ENCODE peak calls at places on chromosomes 11 and 22, in nine cellular contexts. Q, F, K, R, J, M, D, P and H are unnamed samples.

GRCh38 chr22:49063040-49063329 is 764.7 kb downstream of the BRD1 start:
- DNase-seq in K (no peak), Q (no peak), F (no peak), P (no peak), M (no peak), D (no peak), R (no peak), J (no peak), H (no peak)

GRCh38 chr11:9264381-9265210 is 554 bp downstream of the DENND5A start:
- DNase-seq in P (peak; percentile 64), K (peak; percentile 45), Q (peak; percentile 21), F (no peak), M (peak; percentile 69), D (peak; percentile 43), J (peak; percentile 89), R (peak; percentile 57), H (no peak)

GRCh38 chr11:46073632-46074031 is 47.6 kb downstream of the PHF21A start:
- DNase-seq in Q (no peak), D (no peak), J (no peak), R (no peak), F (no peak), K (no peak), M (no peak), P (no peak), H (no peak)

GRCh38 chr11:61023086-61024035 is 51.9 kb downstream of the CD6 start:
- DNase-seq in Q (no peak), D (peak; percentile 25), F (no peak), J (no peak), P (no peak), M (no peak), K (peak; percentile 77), R (no peak), H (peak; percentile 51)

GRCh38 chr22:22410677-22411076 is 97.9 kb downstream of the ZNF280B start:
- DNase-seq in D (no peak), P (no peak), K (no peak), M (no peak), Q (no peak), F (no peak), J (no peak), R (no peak), H (no peak)

GRCh38 chr11:35950082-35950481 is 6.2 kb downstream of the LDLRAD3 start:
- DNase-seq in D (no peak), R (no peak), F (no peak), P (no peak), M (no peak), Q (no peak), K (no peak), J (no peak), H (no peak)

GRCh38 chr22:38835888-38836301 is 7.9 kb downstream of the NPTXR start:
- DNase-seq in Q (no peak), P (no peak), R (no peak), D (no peak), K (no peak), F (no peak), M (no peak), J (peak; percentile 11), H (no peak)

GRCh38 chr22:50717709-50718351 is 20.2 kb upstream of the ACR start:
- DNase-seq in P (no peak), D (no peak), Q (no peak), M (no peak), R (no peak), J (no peak), F (no peak), K (no peak), H (no peak)

GRCh38 chr11:86116386-86116726 is 47.5 kb upstream of the PICALM start:
- DNase-seq in D (no peak), R (no peak), P (no peak), M (no peak), K (peak; percentile 33), Q (no peak), J (peak; percentile 93), F (no peak), H (no peak)